ENCODE peak calls at places on chromosomes 6 and 20, in nine cellular contexts. O is HepG2, T is GM23338, A is HCT116, U is esophagus muscularis mucosa, K is suprapubic skin, G is HL-60, H is Panc1, Y is endothelial cell of umbilical vein. W is an unnamed sample.

GRCh38 chr20:24808616-24809015 is 140.5 kb upstream of the CST7 start:
- DNase-seq in O (no peak), T (no peak), A (no peak), U (no peak), K (no peak), G (no peak), H (no peak), Y (no peak), W (peak; percentile 56)

GRCh38 chr6:106473807-106474206 is 113.3 kb downstream of the CRYBG1 start:
- DNase-seq in O (no peak), T (no peak), A (no peak), U (no peak), K (no peak), G (no peak), H (no peak), Y (peak; percentile 12), W (no peak)

GRCh38 chr6:158737710-158738615 is 81.2 kb downstream of the EZR start:
- DNase-seq in O (no peak), T (no peak), A (peak; percentile 92), U (no peak), K (no peak), G (peak; percentile 76), H (no peak), Y (no peak), W (no peak)

GRCh38 chr6:40719671-40720374 is 132.7 kb upstream of the LRFN2 start:
- DNase-seq in O (no peak), T (peak; percentile 41), A (no peak), U (no peak), K (no peak), G (no peak), H (no peak), Y (peak; percentile 64), W (no peak)

GRCh38 chr6:151289399-151290007 is 49.7 kb downstream of the AKAP12 start:
- DNase-seq in O (no peak), T (no peak), A (no peak), U (no peak), K (no peak), G (peak; percentile 16), H (no peak), Y (no peak), W (no peak)

GRCh38 chr6:209432-210103 is 82.7 kb upstream of the DUSP22 start:
- DNase-seq in O (no peak), T (no peak), A (no peak), U (no peak), K (no peak), G (no peak), H (no peak), Y (no peak), W (peak; percentile 70)

GRCh38 chr20:42259389-42259788 is 641.2 kb upstream of the CHD6 start:
- DNase-seq in O (no peak), T (no peak), A (no peak), U (no peak), K (no peak), G (no peak), H (no peak), Y (no peak), W (no peak)

GRCh38 chr6:133768656-133769295 is 120.1 kb upstream of the TCF21 start:
- DNase-seq in O (no peak), T (no peak), A (no peak), U (no peak), K (no peak), G (no peak), H (no peak), Y (peak; percentile 40), W (no peak)

GRCh38 chr6:21447987-21448386 is 145.6 kb upstream of the SOX4 start:
- DNase-seq in O (no peak), T (no peak), A (no peak), U (no peak), K (no peak), G (no peak), H (no peak), Y (no peak), W (no peak)

GRCh38 chr6:127582777-127583462 is 5.9 kb downstream of the C6orf58 start:
- DNase-seq in O (peak; percentile 6), T (no peak), A (peak; percentile 58), U (no peak), K (no peak), G (no peak), H (peak; percentile 45), Y (peak; percentile 30), W (no peak)

DNA sequence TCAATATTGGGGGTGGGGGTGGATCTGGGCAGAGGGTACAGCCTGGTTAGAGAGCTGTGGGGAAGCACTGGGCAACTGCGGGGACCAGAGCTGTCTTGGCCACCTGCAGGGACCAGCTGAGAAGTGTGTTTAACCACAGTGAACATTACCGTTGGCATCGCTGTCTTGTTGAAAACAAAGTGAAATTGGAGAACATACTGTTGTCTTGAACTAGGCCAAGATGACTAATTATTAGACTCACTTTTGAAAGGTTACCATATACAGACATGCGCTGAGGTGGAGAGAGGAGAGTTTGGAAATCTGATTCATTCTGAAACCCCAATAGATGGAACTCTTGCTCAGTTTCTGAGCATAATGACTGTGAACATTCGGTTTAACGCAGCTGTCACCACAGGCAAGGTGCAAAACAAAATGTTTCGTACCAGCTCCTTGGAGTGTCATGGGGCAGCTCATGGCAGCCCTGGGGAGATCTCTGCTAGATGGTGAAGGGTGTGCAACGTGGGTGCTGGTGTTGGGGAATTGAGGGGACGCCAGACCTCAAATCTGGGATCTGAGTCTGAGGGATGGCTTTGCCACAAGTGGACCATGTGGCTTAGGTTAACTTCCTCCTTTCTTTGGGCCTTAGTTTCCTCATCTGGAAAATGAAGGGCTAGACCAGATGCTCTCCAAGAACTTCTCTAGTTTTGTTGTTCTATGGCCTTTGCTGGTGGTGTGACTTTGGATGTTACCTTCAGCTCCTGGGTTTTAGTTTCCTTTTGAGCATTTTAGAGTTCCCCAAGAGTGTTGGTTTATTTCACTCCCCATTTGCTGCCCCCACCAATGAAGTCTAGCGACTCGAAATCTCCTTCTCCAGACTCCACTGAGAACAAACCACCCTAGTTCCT is 24.6 kb upstream of the GTSF1L start:
- DNase-seq in O (no peak), T (no peak), A (no peak), U (no peak), K (no peak), G (no peak), H (no peak), Y (no peak), W (no peak)
- TF ChIP-seq POLR2AphosphoS5 in O (no peak), T (no peak), A (no peak), U (peak; percentile 67), K (no peak), G (no peak), H (no peak), Y (no peak), W (no peak)

GRCh38 chr20:64102647-64103354 is 4.6 kb downstream of the NPBWR2 start:
- DNase-seq in O (no peak), T (peak; percentile 84), A (no peak), U (no peak), K (no peak), G (no peak), H (no peak), Y (no peak), W (no peak)
- H3K4me3 ChIP-seq in O (no peak overlapping the region), T (peak overlapping the region; percentile 69), A (peak overlapping the region; percentile 68), U (no peak overlapping the region), K (peak overlapping the region; percentile 46), G (no peak overlapping the region), H (peak overlapping the region; percentile 58), Y (no peak overlapping the region), W (no peak overlapping the region)

DNA sequence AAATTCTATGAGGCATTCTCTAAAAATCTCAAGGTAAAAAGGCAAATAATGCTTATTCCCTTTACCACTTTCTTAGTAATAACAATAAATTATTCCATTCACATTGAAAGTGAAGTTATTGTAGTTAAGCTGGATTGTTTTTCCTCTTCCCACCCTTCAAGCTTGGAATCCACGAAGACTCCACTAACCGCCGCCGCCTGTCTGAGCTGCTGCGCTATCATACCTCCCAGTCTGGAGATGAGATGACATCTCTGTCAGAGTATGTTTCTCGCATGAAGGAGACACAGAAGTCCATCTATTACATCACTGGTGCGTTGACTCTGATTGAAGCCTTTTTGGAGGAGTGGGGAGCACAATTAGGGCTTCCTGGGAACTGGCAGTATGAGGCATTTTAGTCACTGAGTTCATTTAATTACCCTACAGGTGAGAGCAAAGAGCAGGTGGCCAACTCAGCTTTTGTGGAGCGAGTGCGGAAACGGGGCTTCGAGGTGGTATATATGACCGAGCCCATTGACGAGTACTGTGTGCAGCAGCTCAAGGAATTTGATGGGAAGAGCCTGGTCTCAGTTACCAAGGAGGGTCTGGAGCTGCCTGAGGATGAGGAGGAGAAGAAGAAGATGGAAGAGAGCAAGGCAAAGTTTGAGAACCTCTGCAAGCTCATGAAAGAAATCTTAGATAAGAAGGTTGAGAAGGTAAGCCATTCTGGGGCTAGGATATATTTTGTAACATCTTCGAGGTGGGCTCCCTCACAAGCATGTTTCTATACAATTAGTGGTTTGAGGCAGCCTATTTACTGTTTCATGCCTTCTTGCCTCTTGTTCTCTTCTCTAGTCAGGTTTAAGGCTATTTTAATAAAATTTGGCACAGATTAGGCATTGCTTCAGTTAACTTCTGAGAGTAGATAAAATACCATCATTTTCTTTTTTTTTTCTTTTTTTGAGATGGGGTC is 4.9 kb downstream of the HSP90AB1 start:
- DNase-seq in O (no peak), T (no peak), A (no peak), U (no peak), K (no peak), G (no peak), H (no peak), Y (no peak), W (no peak)
- TF ChIP-seq POLR2AphosphoS5 in O (peak; percentile 33), T (peak; percentile 37), A (no peak), U (no peak), K (no peak), G (no peak), H (no peak), Y (no peak), W (no peak)

GRCh38 chr6:130827247-130828149 is at the start of gene SMLR1:
- DNase-seq in O (peak; percentile 96), T (no peak), A (no peak), U (peak; percentile 68), K (no peak), G (no peak), H (no peak), Y (no peak), W (no peak)
- H3K4me3 ChIP-seq in O (peak within 1 kb of the TSS; percentile 81), T (no peak within 1 kb of the TSS), A (no peak within 1 kb of the TSS), U (no peak within 1 kb of the TSS), K (no peak within 1 kb of the TSS), G (no peak within 1 kb of the TSS), H (no peak within 1 kb of the TSS), Y (no peak within 1 kb of the TSS), W (no peak within 1 kb of the TSS)

W was measured in upper lobe of left lung.